ENCODE peak calls at places on chromosomes 4 and X, in eight cellular contexts. One of them, this sample, is unnamed.

GRCh38 chrX:48814722-48815121 is 11.6 kb upstream of the ERAS start:
- DNase-seq in uterus: no peak
- DNase-seq in ACHN: no peak
- DNase-seq in effector memory CD8-positive, alpha-beta T cell: no peak
- DNase-seq in EL: no peak
- DNase-seq in SJSA1: no peak
- DNase-seq in activated T-cell treated with anti-CD3 and anti-CD28 coated beads for 1 hour: no peak
- DNase-seq in small intestine: no peak
- DNase-seq in this sample: no peak

GRCh38 chrX:20274121-20274520 is 7.4 kb upstream of the RPS6KA3 start:
- DNase-seq in SJSA1: no peak
- DNase-seq in small intestine: no peak
- DNase-seq in activated T-cell treated with anti-CD3 and anti-CD28 coated beads for 1 hour: no peak
- DNase-seq in EL: no peak
- DNase-seq in uterus: no peak
- DNase-seq in effector memory CD8-positive, alpha-beta T cell: no peak
- DNase-seq in ACHN: no peak
- DNase-seq in this sample: no peak

GRCh38 chrX:107678957-107679740 is 50.8 kb downstream of the PRPS1 start:
- DNase-seq in effector memory CD8-positive, alpha-beta T cell: peak
- DNase-seq in EL: peak
- DNase-seq in activated T-cell treated with anti-CD3 and anti-CD28 coated beads for 1 hour: peak
- DNase-seq in uterus: peak
- DNase-seq in SJSA1: peak
- DNase-seq in ACHN: peak
- DNase-seq in small intestine: peak
- DNase-seq in this sample: peak

GRCh38 chrX:121579016-121579760 is 531.8 kb downstream of the GLUD2 start:
- DNase-seq in small intestine: no peak
- DNase-seq in ACHN: peak
- DNase-seq in effector memory CD8-positive, alpha-beta T cell: no peak
- DNase-seq in SJSA1: no peak
- DNase-seq in uterus: no peak
- DNase-seq in activated T-cell treated with anti-CD3 and anti-CD28 coated beads for 1 hour: no peak
- DNase-seq in EL: peak
- DNase-seq in this sample: no peak

GRCh38 chr4:76745264-76745663 is 152.7 kb downstream of the SOWAHB start:
- DNase-seq in ACHN: no peak
- DNase-seq in SJSA1: no peak
- DNase-seq in uterus: no peak
- DNase-seq in effector memory CD8-positive, alpha-beta T cell: no peak
- DNase-seq in small intestine: no peak
- DNase-seq in activated T-cell treated with anti-CD3 and anti-CD28 coated beads for 1 hour: no peak
- DNase-seq in EL: peak
- DNase-seq in this sample: no peak

GRCh38 chr4:10090467-10091250 is 25.9 kb downstream of the WDR1 start:
- DNase-seq in activated T-cell treated with anti-CD3 and anti-CD28 coated beads for 1 hour: no peak
- DNase-seq in EL: no peak
- DNase-seq in uterus: no peak
- DNase-seq in effector memory CD8-positive, alpha-beta T cell: no peak
- DNase-seq in ACHN: no peak
- DNase-seq in small intestine: no peak
- DNase-seq in SJSA1: no peak
- DNase-seq in this sample: no peak

GRCh38 chr4:116055857-116056827 is 942.7 kb upstream of the NDST4 start:
- DNase-seq in EL: no peak
- DNase-seq in activated T-cell treated with anti-CD3 and anti-CD28 coated beads for 1 hour: no peak
- DNase-seq in effector memory CD8-positive, alpha-beta T cell: no peak
- DNase-seq in uterus: no peak
- DNase-seq in SJSA1: no peak
- DNase-seq in small intestine: no peak
- DNase-seq in ACHN: peak
- DNase-seq in this sample: no peak

GRCh38 chrX:70455366-70456202 is 10.9 kb downstream of the DLG3 start:
- DNase-seq in ACHN: no peak
- DNase-seq in EL: no peak
- DNase-seq in small intestine: peak
- DNase-seq in activated T-cell treated with anti-CD3 and anti-CD28 coated beads for 1 hour: no peak
- DNase-seq in SJSA1: no peak
- DNase-seq in uterus: no peak
- DNase-seq in effector memory CD8-positive, alpha-beta T cell: no peak
- DNase-seq in this sample: no peak

GRCh38 chr4:158169931-158170690 is 2.7 kb downstream of the GASK1B start:
- DNase-seq in EL: no peak
- DNase-seq in activated T-cell treated with anti-CD3 and anti-CD28 coated beads for 1 hour: no peak
- DNase-seq in ACHN: no peak
- DNase-seq in SJSA1: no peak
- DNase-seq in effector memory CD8-positive, alpha-beta T cell: no peak
- DNase-seq in small intestine: peak
- DNase-seq in uterus: no peak
- DNase-seq in this sample: no peak

GRCh38 chrX:46059316-46059715 is 485.9 kb downstream of the ZNF674 start:
- DNase-seq in small intestine: no peak
- DNase-seq in activated T-cell treated with anti-CD3 and anti-CD28 coated beads for 1 hour: no peak
- DNase-seq in EL: no peak
- DNase-seq in SJSA1: no peak
- DNase-seq in effector memory CD8-positive, alpha-beta T cell: no peak
- DNase-seq in uterus: no peak
- DNase-seq in ACHN: no peak
- DNase-seq in this sample: no peak

GRCh38 chr4:85595098-85595775 is 120.3 kb downstream of the ARHGAP24 start:
- DNase-seq in uterus: no peak
- DNase-seq in ACHN: no peak
- DNase-seq in activated T-cell treated with anti-CD3 and anti-CD28 coated beads for 1 hour: no peak
- DNase-seq in small intestine: no peak
- DNase-seq in effector memory CD8-positive, alpha-beta T cell: no peak
- DNase-seq in EL: no peak
- DNase-seq in SJSA1: no peak
- DNase-seq in this sample: no peak

GRCh38 chr4:113474017-113474416 is 287.5 kb downstream of the CAMK2D start:
- DNase-seq in SJSA1: peak
- DNase-seq in uterus: no peak
- DNase-seq in small intestine: no peak
- DNase-seq in effector memory CD8-positive, alpha-beta T cell: no peak
- DNase-seq in activated T-cell treated with anti-CD3 and anti-CD28 coated beads for 1 hour: no peak
- DNase-seq in ACHN: no peak
- DNase-seq in EL: peak
- DNase-seq in this sample: no peak

GRCh38 chr4:62533573-62533972 is 1333.4 kb downstream of the ADGRL3 start:
- DNase-seq in small intestine: peak
- DNase-seq in uterus: no peak
- DNase-seq in activated T-cell treated with anti-CD3 and anti-CD28 coated beads for 1 hour: no peak
- DNase-seq in ACHN: no peak
- DNase-seq in SJSA1: no peak
- DNase-seq in effector memory CD8-positive, alpha-beta T cell: no peak
- DNase-seq in EL: no peak
- DNase-seq in this sample: no peak

GRCh38 chrX:40207626-40208025 is 109.9 kb upstream of the BCOR start:
- DNase-seq in small intestine: peak
- DNase-seq in uterus: no peak
- DNase-seq in effector memory CD8-positive, alpha-beta T cell: no peak
- DNase-seq in SJSA1: peak
- DNase-seq in ACHN: no peak
- DNase-seq in EL: peak
- DNase-seq in activated T-cell treated with anti-CD3 and anti-CD28 coated beads for 1 hour: no peak
- DNase-seq in this sample: no peak

GRCh38 chr4:41060352-41061318 is 153.7 kb downstream of the APBB2 start:
- DNase-seq in small intestine: no peak
- DNase-seq in uterus: peak
- DNase-seq in effector memory CD8-positive, alpha-beta T cell: no peak
- DNase-seq in ACHN: no peak
- DNase-seq in activated T-cell treated with anti-CD3 and anti-CD28 coated beads for 1 hour: no peak
- DNase-seq in SJSA1: no peak
- DNase-seq in EL: peak
- DNase-seq in this sample: no peak

GRCh38 chrX:133921764-133922389 is 63.5 kb downstream of the GPC3 start:
- DNase-seq in ACHN: peak
- DNase-seq in EL: peak
- DNase-seq in small intestine: peak
- DNase-seq in SJSA1: no peak
- DNase-seq in effector memory CD8-positive, alpha-beta T cell: no peak
- DNase-seq in uterus: no peak
- DNase-seq in activated T-cell treated with anti-CD3 and anti-CD28 coated beads for 1 hour: peak
- DNase-seq in this sample: no peak